ENCODE peak calls at places on chromosomes 3 and 15, in five cellular contexts. X is left ventricle myocardium superior, Q is T-helper 22 cell, Y is endothelial cell of umbilical vein, L is T-cell. W is an unnamed sample.

GRCh38 chr3:31472479-31473390 is 60.0 kb upstream of the STT3B start:
- DNase-seq in Y (no peak), Q (no peak), X (no peak), L (no peak), W (no peak)

GRCh38 chr15:57183614-57184344 is 192.5 kb upstream of the CGNL1 start:
- DNase-seq in Y (no peak), X (no peak), L (no peak), Q (no peak), W (no peak)

GRCh38 chr15:50280271-50280670 is 14.7 kb upstream of the HDC start:
- DNase-seq in X (no peak), Q (no peak), Y (no peak), L (no peak), W (no peak)

GRCh38 chr3:186053954-186054353 is 54.9 kb downstream of the ETV5 start:
- DNase-seq in Q (no peak), Y (no peak), L (no peak), X (no peak), W (no peak)

GRCh38 chr15:26113296-26113695 is 250.2 kb upstream of the ATP10A start:
- DNase-seq in X (no peak), Q (no peak), Y (no peak), L (no peak), W (no peak)

GRCh38 chr15:75532413-75533250 is 46.5 kb downstream of the PTPN9 start:
- DNase-seq in Q (no peak), X (peak; percentile 54), L (no peak), Y (peak; percentile 91), W (peak; percentile 44)

GRCh38 chr3:64571982-64572381 is 115.8 kb downstream of the ADAMTS9 start:
- DNase-seq in Q (no peak), L (no peak), Y (no peak), X (no peak), W (no peak)

GRCh38 chr15:79089890-79090486 is 592 bp downstream of the RASGRF1 start:
- DNase-seq in L (no peak), X (no peak), Y (no peak), Q (no peak), W (no peak)

GRCh38 chr15:82900511-82900910 is 52.0 kb downstream of the HOMER2 start:
- DNase-seq in Y (no peak), L (no peak), Q (no peak), X (no peak), W (no peak)

GRCh38 chr3:38264307-38264706 is 1.3 kb upstream of the SLC22A13 start:
- DNase-seq in X (peak; percentile 53), L (no peak), Y (no peak), Q (no peak), W (no peak)

GRCh38 chr3:50574280-50574831 is 5.0 kb downstream of the HEMK1 start:
- DNase-seq in L (no peak), Q (no peak), X (no peak), Y (no peak), W (no peak)